ENCODE peak calls at places on chromosomes 7 and 10, in seven cellular contexts. A is occipital lobe; F is HEK293T; V is stimulated activated CD4-positive, alpha-beta T cell treated with anti-CD3 and anti-CD28 coated beads, Interleukin-1b, Interleukin-23, amount 100 ng/mL, for 4 hours; W is stimulated activated CD8-positive, alpha-beta memory T cell treated with anti-CD3 and anti-CD28 coated beads, Interleukin-7, amount 100 ng/mL, for 24 hours; L is T-helper 17 cell; Y is GM10248. G is an unnamed sample.

GRCh38 chr10:76282122-76283030 is 851.0 kb downstream of the LRMDA start:
- DNase-seq in V (no peak), F (peak; percentile 66), A (no peak), Y (no peak), L (no peak), W (no peak), G (peak; percentile 73)

GRCh38 chr7:152633504-152633903 is 42.4 kb downstream of the XRCC2 start:
- DNase-seq in L (no peak), V (no peak), A (no peak), W (no peak), Y (no peak), F (no peak), G (no peak)

GRCh38 chr10:114550756-114551290 is 107.3 kb downstream of the ABLIM1 start:
- DNase-seq in A (no peak), W (no peak), Y (no peak), V (no peak), L (no peak), F (no peak), G (no peak)

GRCh38 chr10:60849217-60849616 is 70.9 kb downstream of the CDK1 start:
- DNase-seq in F (no peak), L (no peak), Y (no peak), W (no peak), V (no peak), A (no peak), G (no peak)

GRCh38 chr10:29691564-29692064 is 56.8 kb upstream of the SVIL start:
- DNase-seq in L (no peak), V (no peak), A (no peak), Y (no peak), F (no peak), W (no peak), G (no peak)

GRCh38 chr7:74174606-74175082 is 488 bp downstream of the EIF4H start:
- DNase-seq in L (no peak), F (peak; percentile 47), V (peak; percentile 37), Y (peak; percentile 38), A (no peak), W (peak; percentile 5), G (no peak)

GRCh38 chr7:94510582-94511456 is 1.2 kb downstream of the CASD1 start:
- DNase-seq in Y (no peak), L (peak; percentile 13), A (peak; percentile 43), W (peak; percentile 3), V (no peak), F (peak; percentile 27), G (no peak)

GRCh38 chr7:106561657-106562411 is 99.1 kb downstream of the CCDC71L start:
- DNase-seq in W (no peak), V (no peak), A (no peak), F (no peak), L (no peak), Y (no peak), G (no peak)

GRCh38 chr7:96224682-96225081 is 97.2 kb downstream of the SLC25A13 start:
- DNase-seq in W (no peak), V (no peak), F (peak; percentile 30), Y (peak; percentile 19), L (no peak), A (no peak), G (no peak)

GRCh38 chr10:118873080-118873737 is 118.4 kb upstream of the CACUL1 start:
- DNase-seq in Y (no peak), F (no peak), V (no peak), A (no peak), W (no peak), L (no peak), G (peak; percentile 9)

GRCh38 chr10:44923611-44924010 is 12.5 kb downstream of the TMEM72 start:
- DNase-seq in L (no peak), A (no peak), W (no peak), V (no peak), F (no peak), Y (no peak), G (no peak)

G was measured in epithelial cell of proximal tubule.